ENCODE peak calls at places on chromosome X, in six cellular contexts. C, X, H, D, P and J are unnamed samples.

GRCh38 chrX:69600182-69600581 is 15.7 kb upstream of the EDA start:
- DNase-seq in C (no peak), X (no peak), H (no peak), D (no peak), P (no peak), J (no peak)

GRCh38 chrX:13088155-13088485 is 43.7 kb upstream of the FAM9C start:
- DNase-seq in C (no peak), X (no peak), H (no peak), D (no peak), P (no peak), J (no peak)

GRCh38 chrX:13805241-13805640 is 11.7 kb downstream of the GPM6B start:
- DNase-seq in C (no peak), X (no peak), H (no peak), D (no peak), P (no peak), J (no peak)

GRCh38 chrX:71254092-71254941 is at the start of gene ZMYM3:
- DNase-seq in C (peak), X (peak), H (peak), D (no peak), P (peak), J (peak)

GRCh38 chrX:153924149-153924861 is 1.8 kb downstream of the ARHGAP4 start:
- DNase-seq in C (no peak), X (peak), H (no peak), D (no peak), P (peak), J (no peak)

GRCh38 chrX:39619182-39620009 is 478.4 kb downstream of the BCOR start:
- DNase-seq in C (no peak), X (peak), H (no peak), D (no peak), P (no peak), J (no peak)

GRCh38 chrX:152901816-152902501 is 4.1 kb downstream of the ZNF185 start:
- DNase-seq in C (no peak), X (no peak), H (no peak), D (no peak), P (no peak), J (no peak)

GRCh38 chrX:56764153-56764974 is 35.3 kb downstream of the NBDY start:
- DNase-seq in C (no peak), X (peak), H (peak), D (no peak), P (peak), J (no peak)

GRCh38 chrX:154374361-154375155 is at the start of gene FLNA:
- DNase-seq in C (no peak), X (peak), H (no peak), D (no peak), P (no peak), J (no peak)

GRCh38 chrX:131747173-131747572 is 203.3 kb downstream of the OR13H1 start:
- DNase-seq in C (no peak), X (no peak), H (peak), D (no peak), P (no peak), J (no peak)

GRCh38 chrX:124736553-124737240 is 390.3 kb downstream of the SH2D1A start:
- DNase-seq in C (no peak), X (peak), H (no peak), D (peak), P (no peak), J (no peak)

GRCh38 chrX:113512700-113513395 is 672.2 kb upstream of the AMOT start:
- DNase-seq in C (no peak), X (no peak), H (no peak), D (no peak), P (no peak), J (no peak)

GRCh38 chrX:9671998-9672397 is 93.6 kb downstream of the GPR143 start:
- DNase-seq in C (no peak), X (no peak), H (no peak), D (no peak), P (no peak), J (no peak)

GRCh38 chrX:87518504-87518903 is 902 bp downstream of the KLHL4 start:
- DNase-seq in C (no peak), X (peak), H (no peak), D (no peak), P (no peak), J (no peak)

GRCh38 chrX:63784346-63784901 is 590 bp downstream of the ARHGEF9 start:
- DNase-seq in C (no peak), X (no peak), H (no peak), D (no peak), P (no peak), J (no peak)

GRCh38 chrX:31593353-31593752 is 521.5 kb upstream of the FTHL17 start:
- DNase-seq in C (no peak), X (no peak), H (no peak), D (no peak), P (no peak), J (no peak)

GRCh38 chrX:147912093-147912801 is 528 bp downstream of the FMR1 start:
- DNase-seq in C (peak), X (peak), H (no peak), D (no peak), P (no peak), J (peak)

GRCh38 chrX:40006025-40007017 is 91.4 kb downstream of the BCOR start:
- DNase-seq in C (no peak), X (no peak), H (no peak), D (no peak), P (no peak), J (no peak)

GRCh38 chrX:74015379-74016019 is 288.5 kb upstream of the ZCCHC13 start:
- DNase-seq in C (peak), X (peak), H (peak), D (peak), P (peak), J (peak)

GRCh38 chrX:41334866-41335589 is 1.1 kb downstream of the DDX3X start:
- DNase-seq in C (peak), X (peak), H (no peak), D (no peak), P (no peak), J (no peak)

GRCh38 chrX:77785400-77785745 is 643 bp downstream of the ATRX start:
- DNase-seq in C (no peak), X (peak), H (no peak), D (no peak), P (no peak), J (no peak)

GRCh38 chrX:153714256-153714655 is 9.9 kb downstream of the BCAP31 start:
- DNase-seq in C (no peak), X (no peak), H (no peak), D (no peak), P (no peak), J (no peak)

GRCh38 chrX:49206543-49206942 is 6.5 kb upstream of the SYP start:
- DNase-seq in C (no peak), X (no peak), H (no peak), D (no peak), P (no peak), J (no peak)

GRCh38 chrX:85115252-85115651 is 111.6 kb downstream of the APOOL start:
- DNase-seq in C (no peak), X (no peak), H (no peak), D (no peak), P (no peak), J (no peak)

GRCh38 chrX:8607326-8607725 is 124.6 kb downstream of the ANOS1 start:
- DNase-seq in C (no peak), X (no peak), H (no peak), D (no peak), P (no peak), J (no peak)

GRCh38 chrX:21905209-21905735 is 35.2 kb upstream of the SMS start:
- DNase-seq in C (no peak), X (no peak), H (no peak), D (peak), P (no peak), J (no peak)

GRCh38 chrX:17632942-17633341 is 104.4 kb upstream of the SCML1 start:
- DNase-seq in C (no peak), X (no peak), H (no peak), D (no peak), P (no peak), J (no peak)

GRCh38 chrX:20461576-20461975 is 194.9 kb upstream of the RPS6KA3 start:
- DNase-seq in C (no peak), X (no peak), H (no peak), D (no peak), P (no peak), J (no peak)

GRCh38 chrX:140091276-140091886 is 126.1 kb upstream of the CXorf66 start:
- DNase-seq in C (peak), X (peak), H (no peak), D (no peak), P (no peak), J (peak)

GRCh38 chrX:53013291-53013690 is 35.3 kb upstream of the GPR173 start:
- DNase-seq in C (no peak), X (no peak), H (no peak), D (no peak), P (no peak), J (no peak)

GRCh38 chrX:39814391-39814790 is 283.4 kb downstream of the BCOR start:
- DNase-seq in C (no peak), X (peak), H (no peak), D (no peak), P (no peak), J (no peak)

GRCh38 chrX:9644335-9644734 is 121.3 kb downstream of the GPR143 start:
- DNase-seq in C (no peak), X (no peak), H (peak), D (no peak), P (no peak), J (no peak)

GRCh38 chrX:1400049-1400448 is 8.1 kb upstream of the SLC25A6 start:
- DNase-seq in C (no peak), X (no peak), H (no peak), D (no peak), P (no peak), J (no peak)

GRCh38 chrX:372856-373640 is 13.7 kb downstream of the PPP2R3B start:
- DNase-seq in C (no peak), X (no peak), H (no peak), D (no peak), P (no peak), J (no peak)

GRCh38 chrX:12946838-12947544 is 27.9 kb upstream of the TMSB4X start:
- DNase-seq in C (no peak), X (peak), H (peak), D (peak), P (peak), J (no peak)

GRCh38 chrX:75151828-75152592 is 4.1 kb downstream of the ABCB7 start:
- DNase-seq in C (no peak), X (peak), H (no peak), D (no peak), P (no peak), J (no peak)

GRCh38 chrX:70132244-70132643 is 1.0 kb upstream of the IGBP1 start:
- DNase-seq in C (no peak), X (peak), H (no peak), D (no peak), P (no peak), J (no peak)

DNA sequence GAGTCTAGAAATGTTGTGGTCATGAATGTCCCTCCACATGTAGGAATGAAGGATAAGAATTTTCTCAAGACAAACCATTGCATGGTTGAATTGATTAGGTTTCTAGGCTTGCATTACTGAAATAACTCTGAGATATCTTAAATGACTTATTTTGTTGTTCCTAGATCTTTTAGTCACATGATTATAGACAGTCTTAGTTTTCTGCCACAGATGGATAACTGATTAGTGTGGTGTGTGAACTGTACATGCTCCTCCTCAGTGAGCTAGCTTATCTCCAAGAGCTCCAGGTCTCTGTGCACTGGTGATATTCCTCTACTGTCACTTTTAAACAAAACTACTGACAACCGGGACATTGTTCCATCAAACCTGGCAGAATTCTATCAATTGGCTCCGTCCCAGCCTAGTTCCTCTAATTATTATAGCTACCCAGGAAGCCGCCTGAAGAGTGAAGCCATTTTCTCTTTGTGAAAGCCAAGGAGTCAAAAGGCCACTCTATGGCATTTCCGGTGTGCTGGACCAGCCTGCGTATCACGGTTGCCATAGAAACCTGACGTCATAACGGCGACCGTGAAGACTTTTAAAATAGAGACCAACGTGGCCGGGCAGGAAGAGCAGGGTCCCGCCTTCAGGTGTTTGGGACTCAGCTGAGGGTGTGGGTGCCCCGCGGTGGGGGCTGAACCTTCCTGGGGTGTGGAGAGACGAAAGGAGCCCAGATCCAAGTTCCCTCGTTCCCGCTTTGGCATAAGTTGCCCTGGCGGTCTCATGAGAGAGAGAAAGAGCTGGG is 28.1 kb downstream of the BEX3 start:
- DNase-seq in C (no peak), X (peak), H (peak), D (peak), P (peak), J (peak)
- TF ChIP-seq POLR2A in C (no peak), X (peak), H (peak), D (no peak), P (no peak), J (no peak)

DNA sequence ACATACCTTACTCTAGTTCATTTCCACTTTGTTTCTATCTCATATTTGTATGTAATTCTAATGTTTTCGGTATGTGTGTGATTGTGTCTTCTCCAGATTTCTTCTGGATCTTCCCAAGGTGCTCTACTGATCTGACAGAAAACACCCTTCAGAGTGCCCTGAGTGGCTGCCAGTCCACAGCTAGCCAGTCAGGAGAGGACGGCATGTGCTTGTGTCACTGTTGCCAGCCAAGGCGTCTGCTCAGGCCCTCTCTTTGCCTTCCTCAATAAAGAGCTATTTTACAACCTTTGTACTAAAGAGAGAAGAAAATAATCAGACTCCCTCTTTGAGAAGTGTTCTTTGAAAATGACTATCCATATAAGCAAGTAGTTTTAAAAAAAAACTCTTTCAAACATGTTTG is 29.0 kb downstream of the CD99L2 start:
- DNase-seq in C (no peak), X (no peak), H (no peak), D (no peak), P (no peak), J (no peak)
- TF ChIP-seq TAF1 in C (no peak), X (no peak), H (no peak), D (no peak), P (no peak), J (no peak)

GRCh38 chrX:133314297-133314696 is 96.1 kb upstream of the TFDP3 start:
- DNase-seq in C (no peak), X (no peak), H (no peak), D (no peak), P (no peak), J (no peak)
- TF ChIP-seq POLR2AphosphoS5 in C (no peak), X (no peak), H (no peak), D (no peak), P (no peak), J (no peak)

GRCh38 chrX:11757729-11758399 is at the start of gene MSL3:
- DNase-seq in C (peak), X (peak), H (no peak), D (no peak), P (no peak), J (peak)
- TF ChIP-seq POLR2A in C (no peak), X (peak), H (peak), D (no peak), P (no peak), J (no peak)

GRCh38 chrX:37754518-37754917 is 25.3 kb upstream of the CYBB start:
- DNase-seq in C (no peak), X (no peak), H (no peak), D (no peak), P (no peak), J (no peak)

GRCh38 chrX:37752941-37753340 is 26.9 kb upstream of the CYBB start:
- DNase-seq in C (no peak), X (no peak), H (no peak), D (no peak), P (no peak), J (no peak)

GRCh38 chrX:37757082-37757481 is 22.8 kb upstream of the CYBB start:
- DNase-seq in C (no peak), X (no peak), H (no peak), D (no peak), P (no peak), J (no peak)

GRCh38 chrX:37753384-37753783 is 26.5 kb upstream of the CYBB start:
- DNase-seq in C (no peak), X (no peak), H (no peak), D (no peak), P (no peak), J (no peak)

GRCh38 chrX:37755073-37755472 is 24.8 kb upstream of the CYBB start:
- DNase-seq in C (no peak), X (peak), H (peak), D (no peak), P (no peak), J (no peak)
- TF ChIP-seq TAF1 in C (no peak), X (no peak), H (no peak), D (no peak), P (no peak), J (no peak)

GRCh38 chrX:45668686-45669443 is 468.2 kb upstream of the DIPK2B start:
- DNase-seq in C (no peak), X (no peak), H (no peak), D (no peak), P (no peak), J (no peak)
- TF ChIP-seq POLR2AphosphoS5 in C (no peak), X (no peak), H (no peak), D (no peak), P (no peak), J (no peak)